ENCODE peak calls at places on chromosomes 6 and 20, in four cellular contexts. T, I, N and X are unnamed samples.

GRCh38 chr6:168007592-168008338 is 10.3 kb downstream of the KIF25 start:
- DNase-seq in T (peak), I (no peak), N (peak), X (peak)

GRCh38 chr6:145749632-145750031 is 14.3 kb upstream of the EPM2A start:
- DNase-seq in T (no peak), I (no peak), N (peak), X (no peak)

GRCh38 chr6:122792796-122793195 is 3.7 kb downstream of the SMPDL3A start:
- DNase-seq in T (no peak), I (no peak), N (no peak), X (no peak)

GRCh38 chr6:30625511-30625910 is 1.2 kb upstream of the ATAT1 start:
- DNase-seq in T (no peak), I (no peak), N (no peak), X (no peak)

GRCh38 chr6:106309766-106310373 is 15.7 kb downstream of the ATG5 start:
- DNase-seq in T (peak), I (no peak), N (peak), X (peak)

GRCh38 chr20:42678895-42679294 is 510.8 kb downstream of the PTPRT start:
- DNase-seq in T (no peak), I (no peak), N (peak), X (no peak)

GRCh38 chr6:110949679-110950285 is 8.7 kb upstream of the GTF3C6 start:
- DNase-seq in T (peak), I (no peak), N (no peak), X (no peak)

GRCh38 chr6:130967502-130968469 is 95.3 kb downstream of the EPB41L2 start:
- DNase-seq in T (no peak), I (no peak), N (no peak), X (no peak)

GRCh38 chr6:21103626-21104224 is 489.8 kb upstream of the SOX4 start:
- DNase-seq in T (no peak), I (no peak), N (peak), X (no peak)

GRCh38 chr6:138817799-138818198 is 21.9 kb downstream of the ECT2L start:
- DNase-seq in T (peak), I (no peak), N (no peak), X (no peak)

GRCh38 chr6:21164768-21165326 is 428.7 kb upstream of the SOX4 start:
- DNase-seq in T (peak), I (no peak), N (no peak), X (no peak)

GRCh38 chr6:44514576-44515193 is 127.2 kb downstream of the CDC5L start:
- DNase-seq in T (no peak), I (no peak), N (no peak), X (no peak)

GRCh38 chr6:164379786-164380185 is 929.6 kb downstream of the C6orf118 start:
- DNase-seq in T (no peak), I (no peak), N (no peak), X (no peak)

GRCh38 chr20:33702861-33703260 is 16.7 kb upstream of the E2F1 start:
- DNase-seq in T (no peak), I (no peak), N (no peak), X (no peak)

GRCh38 chr6:108293527-108294296 is 1.1 kb upstream of the AFG1L start:
- DNase-seq in T (no peak), I (no peak), N (no peak), X (no peak)

GRCh38 chr6:108295676-108296075 is 822 bp downstream of the AFG1L start:
- DNase-seq in T (no peak), I (no peak), N (no peak), X (peak)

GRCh38 chr6:108294297-108294786 is 512 bp upstream of the AFG1L start:
- DNase-seq in T (no peak), I (no peak), N (no peak), X (no peak)

DNA sequence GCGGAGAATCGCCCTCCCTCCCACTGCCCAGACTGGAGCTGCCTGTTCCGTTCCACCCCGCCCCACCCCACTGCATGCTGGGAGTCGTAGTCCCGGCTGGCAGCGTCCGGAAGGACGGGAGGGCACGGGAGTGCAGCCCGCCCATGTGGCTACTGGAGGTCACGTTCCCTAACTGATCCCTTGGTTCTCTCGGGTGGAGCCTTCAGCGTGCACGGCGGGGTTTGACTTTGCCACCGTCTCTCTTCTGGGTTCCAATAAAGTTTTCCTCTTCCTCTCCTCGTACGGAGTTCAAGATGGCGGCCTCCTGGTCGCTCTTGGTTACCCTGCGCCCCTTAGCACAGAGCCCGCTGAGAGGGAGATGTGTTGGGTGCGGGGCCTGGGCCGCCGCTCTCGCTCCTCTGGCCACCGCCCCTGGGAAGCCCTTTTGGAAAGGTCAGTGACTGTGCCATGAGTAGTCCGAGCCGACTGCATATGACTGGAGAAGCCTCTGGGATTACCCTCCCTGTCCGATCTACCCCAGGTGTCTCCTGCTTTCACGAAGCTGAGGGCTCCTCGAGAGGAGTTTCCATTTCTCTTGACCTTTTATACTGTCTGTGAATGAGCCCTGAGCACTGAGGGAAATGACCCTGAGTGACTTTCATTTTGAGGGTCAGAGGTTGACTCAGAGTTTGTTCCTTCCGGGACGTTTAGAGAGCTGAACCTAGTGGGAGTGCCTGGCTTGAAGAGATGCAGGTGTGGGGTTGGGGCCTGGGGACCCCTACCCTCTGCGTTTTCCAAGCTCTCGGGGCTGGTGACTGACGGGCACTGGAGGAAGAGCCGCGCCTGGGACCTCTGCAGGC is at the start of gene AFG1L:
- DNase-seq in T (peak), I (peak), N (peak), X (peak)
- TF ChIP-seq REST in T (no peak), I (no peak), N (no peak), X (no peak)

GRCh38 chr6:41878961-41879405 is 16.2 kb downstream of the USP49 start:
- DNase-seq in T (no peak), I (no peak), N (peak), X (no peak)

GRCh38 chr6:41874741-41875140 is 20.4 kb downstream of the USP49 start:
- DNase-seq in T (no peak), I (no peak), N (no peak), X (no peak)

GRCh38 chr6:41877051-41877680 is 18.0 kb downstream of the USP49 start:
- DNase-seq in T (no peak), I (no peak), N (peak), X (no peak)

GRCh38 chr6:41881506-41881905 is 13.7 kb downstream of the USP49 start:
- DNase-seq in T (no peak), I (no peak), N (no peak), X (no peak)

DNA sequence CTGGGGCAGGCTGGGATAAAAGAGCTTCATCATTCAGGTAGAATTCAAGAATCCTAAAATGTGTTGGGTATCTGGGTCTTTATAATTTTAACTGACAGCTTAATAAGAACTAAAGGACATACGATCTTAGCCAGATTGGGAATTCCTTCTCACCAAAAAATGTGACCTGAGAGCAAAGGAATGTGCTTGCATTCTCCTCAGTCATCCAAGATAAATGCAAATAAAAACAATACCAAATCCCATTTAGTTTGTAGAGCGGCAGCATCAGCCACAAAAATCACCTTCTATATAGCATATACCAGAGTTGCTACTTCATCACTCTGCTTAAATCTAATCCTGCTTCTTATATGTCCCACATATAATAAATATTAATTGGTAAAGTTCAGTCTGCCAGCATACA is 16.9 kb downstream of the USP49 start:
- DNase-seq in T (no peak), I (no peak), N (no peak), X (no peak)
- TF ChIP-seq TCF7L2 in T (no peak), I (no peak), N (no peak), X (no peak)

GRCh38 chr6:163085861-163086562 is 328.5 kb upstream of the QKI start:
- DNase-seq in T (no peak), I (no peak), N (no peak), X (no peak)

GRCh38 chr6:163083141-163083540 is 331.4 kb upstream of the QKI start:
- DNase-seq in T (no peak), I (no peak), N (no peak), X (no peak)

GRCh38 chr6:163086563-163086895 is 328.0 kb upstream of the QKI start:
- DNase-seq in T (no peak), I (no peak), N (no peak), X (no peak)

GRCh38 chr6:163087981-163088380 is 326.5 kb upstream of the QKI start:
- DNase-seq in T (no peak), I (no peak), N (no peak), X (no peak)

GRCh38 chr6:163085426-163085825 is 329.1 kb upstream of the QKI start:
- DNase-seq in T (no peak), I (no peak), N (no peak), X (no peak)
- TF ChIP-seq REST in T (no peak), I (no peak), N (no peak), X (no peak)

GRCh38 chr20:58235010-58235409 is 6.6 kb upstream of the ANKRD60 start:
- DNase-seq in T (no peak), I (no peak), N (no peak), X (no peak)

GRCh38 chr20:58236612-58237317 is 8.3 kb upstream of the ANKRD60 start:
- DNase-seq in T (no peak), I (peak), N (peak), X (peak)

GRCh38 chr20:58233393-58233792 is 4.9 kb upstream of the ANKRD60 start:
- DNase-seq in T (no peak), I (no peak), N (no peak), X (no peak)

GRCh38 chr20:58231678-58232077 is 3.2 kb upstream of the ANKRD60 start:
- DNase-seq in T (no peak), I (no peak), N (peak), X (no peak)

GRCh38 chr20:58233881-58234528 is 5.6 kb upstream of the ANKRD60 start:
- DNase-seq in T (no peak), I (peak), N (peak), X (no peak)
- TF ChIP-seq TCF7L2 in T (no peak), I (no peak), N (no peak), X (no peak)

DNA sequence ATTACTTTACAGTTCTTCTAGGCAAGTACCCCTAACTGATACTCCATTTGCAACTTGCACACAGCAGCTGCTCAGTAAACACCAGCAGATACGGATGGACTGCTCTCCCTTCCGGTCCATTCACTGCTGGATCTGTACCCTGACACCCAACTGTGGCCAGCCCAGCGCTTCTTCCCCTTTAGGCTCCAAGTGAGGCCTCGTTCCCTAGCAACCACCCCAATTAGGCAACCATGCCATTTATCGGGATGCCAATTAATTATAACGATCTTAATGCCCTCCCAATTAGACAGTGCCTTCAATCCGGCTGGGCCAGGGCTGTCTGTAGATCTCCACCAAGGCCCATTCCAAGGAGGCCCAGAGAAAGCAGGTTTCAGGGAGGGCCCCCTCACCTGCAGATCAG is 3.2 kb downstream of the SULF2 start:
- DNase-seq in T (no peak), I (no peak), N (no peak), X (no peak)
- TF ChIP-seq REST in T (no peak), I (no peak), N (no peak), X (no peak)

GRCh38 chr6:68637782-68638181 is 2.7 kb downstream of the ADGRB3 start:
- DNase-seq in T (no peak), I (no peak), N (no peak), X (no peak)
- TF ChIP-seq TCF7L2 in T (no peak), I (no peak), N (no peak), X (no peak)

GRCh38 chr6:156511570-156511969 is 265.6 kb upstream of the ARID1B start:
- DNase-seq in T (no peak), I (no peak), N (no peak), X (no peak)
- TF ChIP-seq REST in T (no peak), I (no peak), N (no peak), X (no peak)

GRCh38 chr6:157864185-157864761 is 41.2 kb downstream of the SNX9 start:
- DNase-seq in T (no peak), I (no peak), N (no peak), X (no peak)

GRCh38 chr6:157860505-157860991 is 37.5 kb downstream of the SNX9 start:
- DNase-seq in T (no peak), I (no peak), N (no peak), X (no peak)

GRCh38 chr6:157859775-157860504 is 36.9 kb downstream of the SNX9 start:
- DNase-seq in T (no peak), I (no peak), N (peak), X (no peak)

GRCh38 chr6:157861184-157861583 is 38.1 kb downstream of the SNX9 start:
- DNase-seq in T (no peak), I (peak), N (no peak), X (no peak)

GRCh38 chr6:157861814-157862213 is 38.8 kb downstream of the SNX9 start:
- DNase-seq in T (no peak), I (no peak), N (no peak), X (no peak)
- TF ChIP-seq TCF7L2 in T (no peak), I (no peak), N (no peak), X (no peak)

DNA sequence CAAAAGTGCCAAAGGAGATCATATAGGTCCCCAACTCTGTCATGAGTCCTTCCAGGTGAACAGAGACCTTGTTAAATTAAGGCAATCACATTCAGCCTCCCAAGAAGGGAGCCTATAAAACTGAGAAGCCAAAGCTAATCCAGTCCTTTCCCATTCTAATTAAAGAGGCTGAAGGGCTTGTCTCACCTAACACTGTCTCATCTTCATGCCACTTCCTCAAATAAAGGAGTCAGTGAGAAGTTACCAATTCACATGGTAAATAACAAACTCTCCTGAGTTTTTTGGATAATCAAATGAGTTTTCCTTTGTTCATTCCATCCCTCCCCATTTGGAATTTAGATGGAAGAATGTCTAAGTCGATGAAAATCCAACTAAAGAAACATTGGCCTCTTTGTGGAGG is 242.8 kb downstream of the UST start:
- DNase-seq in T (no peak), I (no peak), N (no peak), X (no peak)
- TF ChIP-seq REST in T (no peak), I (no peak), N (no peak), X (no peak)

DNA sequence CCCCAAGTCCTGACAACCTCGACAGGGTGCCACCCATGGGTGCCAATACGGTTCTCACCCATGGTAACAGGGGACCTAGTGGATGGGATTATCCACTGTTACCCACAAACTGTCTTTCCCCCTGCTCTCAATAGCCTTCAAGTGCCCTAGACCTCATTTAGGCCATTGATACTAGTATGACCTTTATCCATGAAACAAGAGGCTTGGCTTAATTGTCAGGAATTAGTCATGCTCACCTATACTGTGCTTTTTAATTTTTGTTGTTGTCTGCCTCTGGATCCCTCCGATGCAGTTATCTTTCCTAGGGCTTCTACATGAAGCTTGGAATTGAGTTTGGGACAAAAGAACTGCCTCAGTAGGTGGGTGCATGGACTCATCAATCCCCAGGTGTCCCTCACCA is 11.8 kb upstream of the IL22RA2 start:
- DNase-seq in T (no peak), I (no peak), N (no peak), X (no peak)
- TF ChIP-seq TCF7L2 in T (no peak), I (no peak), N (no peak), X (no peak)